ENCODE peak calls at places on chromosomes 3 and 15, in nine cellular contexts. E is fibroblast of mammary gland; U is CD4-positive, alpha-beta T cell; P is gastrocnemius medialis; L is GM23338; H is CD8-positive, alpha-beta T cell; T is Panc1; O is AG04450; R is RWPE1. Z is an unnamed sample.

GRCh38 chr15:67550522-67550921 is 8.0 kb downstream of the MAP2K5 start:
- DNase-seq in E (peak; percentile 54), T (no peak), H (no peak), L (no peak), O (no peak), P (no peak), R (no peak), U (no peak), Z (no peak)

GRCh38 chr15:85336870-85337269 is 43.5 kb upstream of the AKAP13 start:
- DNase-seq in H (no peak), R (no peak), O (no peak), U (no peak), E (no peak), P (no peak), L (no peak), T (no peak), Z (no peak)

GRCh38 chr15:40721716-40722115 is 26.7 kb downstream of the RAD51 start:
- DNase-seq in H (no peak), T (no peak), L (no peak), P (no peak), R (no peak), U (no peak), E (peak; percentile 11), O (no peak), Z (no peak)

GRCh38 chr3:165195628-165196576 is at the start of gene SLITRK3:
- DNase-seq in L (peak; percentile 60), R (no peak), E (no peak), H (no peak), T (no peak), O (no peak), P (no peak), U (no peak), Z (no peak)

GRCh38 chr15:95138604-95139270 is 907.4 kb downstream of the MCTP2 start:
- DNase-seq in U (no peak), P (no peak), H (no peak), E (peak; percentile 19), L (no peak), O (no peak), T (no peak), R (no peak), Z (no peak)

GRCh38 chr3:184715943-184716651 is 4.2 kb upstream of the MAGEF1 start:
- DNase-seq in L (no peak), T (no peak), H (no peak), U (no peak), P (no peak), O (no peak), R (no peak), E (no peak), Z (no peak)

GRCh38 chr15:98996619-98997018 is 11.0 kb downstream of the PGPEP1L start:
- DNase-seq in T (no peak), P (no peak), L (no peak), H (no peak), O (no peak), U (no peak), E (no peak), R (peak; percentile 42), Z (no peak)

GRCh38 chr3:126679831-126680677 is 24.0 kb upstream of the CHCHD6 start:
- DNase-seq in H (no peak), U (no peak), E (peak; percentile 38), L (peak; percentile 23), P (no peak), T (no peak), R (no peak), O (no peak), Z (no peak)

GRCh38 chr3:34008191-34008590 is 209.8 kb downstream of the PDCD6IP start:
- DNase-seq in L (peak; percentile 39), O (no peak), H (no peak), U (no peak), E (peak; percentile 89), P (no peak), T (no peak), R (no peak), Z (no peak)

GRCh38 chr3:20125912-20126311 is 60.1 kb downstream of the SGO1 start:
- DNase-seq in P (peak; percentile 3), H (no peak), U (no peak), T (no peak), L (no peak), E (peak; percentile 38), R (no peak), O (no peak), Z (no peak)

GRCh38 chr15:60708684-60709083 is 229.7 kb upstream of the ICE2 start:
- DNase-seq in O (peak; percentile 91), E (peak; percentile 19), P (no peak), L (no peak), H (no peak), U (no peak), R (no peak), T (no peak), Z (no peak)

GRCh38 chr15:70347321-70347720 is 249.6 kb upstream of the TLE3 start:
- DNase-seq in P (no peak), E (no peak), L (no peak), O (no peak), T (no peak), H (no peak), U (no peak), R (no peak), Z (no peak)

GRCh38 chr15:70347766-70348558 is 250.2 kb upstream of the TLE3 start:
- DNase-seq in P (no peak), O (no peak), L (no peak), E (no peak), U (no peak), R (no peak), T (no peak), H (no peak), Z (no peak)

GRCh38 chr15:70351391-70351790 is 253.7 kb upstream of the TLE3 start:
- DNase-seq in H (no peak), L (no peak), P (no peak), R (no peak), U (no peak), T (no peak), E (no peak), O (no peak), Z (no peak)

GRCh38 chr15:70345251-70346019 is 247.7 kb upstream of the TLE3 start:
- DNase-seq in H (no peak), U (no peak), E (no peak), O (no peak), R (no peak), T (no peak), L (no peak), P (no peak), Z (peak; percentile 34)

GRCh38 chr15:70348581-70349344 is 251.0 kb upstream of the TLE3 start:
- DNase-seq in T (no peak), R (peak; percentile 43), L (no peak), U (no peak), H (no peak), P (no peak), E (peak; percentile 79), O (no peak), Z (no peak)
- TF ChIP-seq CTCF in T (no peak), R (no peak), L (no peak), U (no peak), H (no peak), P (no peak), E (no peak), O (no peak), Z (no peak)

GRCh38 chr3:123723527-123724168 is 138.8 kb upstream of the HACD2 start:
- DNase-seq in P (no peak), T (peak; percentile 76), U (peak; percentile 25), O (peak; percentile 63), R (peak; percentile 76), E (peak; percentile 86), L (peak; percentile 93), H (peak; percentile 6), Z (peak; percentile 67)

GRCh38 chr3:123722021-123722420 is 137.2 kb upstream of the HACD2 start:
- DNase-seq in U (no peak), H (no peak), P (no peak), O (no peak), R (no peak), E (no peak), T (no peak), L (no peak), Z (no peak)

GRCh38 chr3:123725652-123726400 is 141.0 kb upstream of the HACD2 start:
- DNase-seq in U (no peak), L (peak; percentile 51), H (no peak), E (no peak), O (no peak), T (no peak), R (no peak), P (no peak), Z (no peak)

GRCh38 chr3:123720638-123721037 is 135.8 kb upstream of the HACD2 start:
- DNase-seq in L (no peak), E (no peak), R (no peak), T (no peak), P (no peak), O (no peak), U (no peak), H (no peak), Z (no peak)

DNA sequence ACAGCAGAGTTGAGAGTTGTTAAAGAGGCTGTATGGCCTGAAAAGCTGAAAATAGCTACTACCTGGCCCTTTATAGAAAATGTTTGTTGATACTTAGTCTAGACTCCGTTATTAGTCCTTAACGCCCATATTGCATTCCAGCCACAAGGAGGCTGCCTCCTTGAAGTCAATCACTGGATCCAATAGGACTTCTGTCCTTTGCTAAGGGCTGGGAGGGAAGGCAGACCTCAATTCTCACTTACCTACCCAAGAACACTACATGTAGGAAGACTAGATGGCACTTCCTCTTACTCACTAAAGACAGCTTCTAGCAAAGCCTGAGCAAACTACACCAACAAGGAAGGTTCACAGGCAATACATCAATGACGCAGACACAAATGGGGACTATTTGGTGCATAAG is 139.5 kb upstream of the HACD2 start:
- DNase-seq in P (no peak), H (no peak), E (no peak), R (no peak), T (no peak), O (no peak), U (no peak), L (peak; percentile 78), Z (no peak)
- TF ChIP-seq CTCF in P (no peak), H (no peak), E (peak; percentile 36), R (no peak), T (no peak), O (peak; percentile 61), U (no peak), L (peak; percentile 62), Z (no peak)

GRCh38 chr3:27943106-27943505 is 221.0 kb upstream of the EOMES start:
- DNase-seq in U (no peak), T (no peak), R (peak; percentile 4), P (no peak), O (no peak), L (peak; percentile 85), E (peak; percentile 36), H (no peak), Z (no peak)
- TF ChIP-seq CTCF in U (peak; percentile 24), T (peak; percentile 56), R (peak; percentile 18), P (no peak), O (peak; percentile 42), L (peak; percentile 62), E (peak; percentile 50), H (peak; percentile 19), Z (no peak)

GRCh38 chr15:52261498-52262242 is 33.9 kb downstream of the MYO5C start:
- DNase-seq in O (peak; percentile 46), L (peak; percentile 97), T (no peak), H (no peak), R (peak; percentile 86), E (peak; percentile 67), P (peak; percentile 11), U (peak; percentile 32), Z (no peak)
- TF ChIP-seq CTCF in O (peak; percentile 26), L (no peak), T (no peak), H (no peak), R (no peak), E (peak; percentile 7), P (no peak), U (no peak), Z (no peak)

GRCh38 chr3:131848111-131848510 is 186.7 kb downstream of the CPNE4 start:
- DNase-seq in P (no peak), E (no peak), H (no peak), U (no peak), T (no peak), L (no peak), O (no peak), R (no peak), Z (no peak)
- TF ChIP-seq CTCF in P (no peak), E (no peak), H (no peak), U (no peak), T (no peak), L (no peak), O (no peak), R (no peak), Z (no peak)